ENCODE peak calls at places on chromosome X, in five cellular contexts. E is non-pigmented ciliary epithelial cell; L is EL; O is activated CD4-positive, alpha-beta T cell treated with anti-CD3 and anti-CD28 coated beads, Interleukin-2, amount 50 U/mL, for 24 hours; Q is NCI-H146. B is an unnamed sample.
A peak's percentile ranks its signal among the peaks of the same experiment; 100 is the strongest.

GRCh38 chrX:77087529-77088169 is 359.5 kb upstream of the FGF16 start:
- DNase-seq in Q (no peak), O (no peak), L (peak; percentile 29), E (no peak), B (peak; percentile 10)

GRCh38 chrX:24259544-24260240 is 54.2 kb downstream of the SUPT20HL2 start:
- DNase-seq in Q (peak; percentile 42), L (peak; percentile 59), E (no peak), O (peak; percentile 11), B (no peak)

GRCh38 chrX:46376246-46376885 is 168.9 kb downstream of the ZNF674 start:
- DNase-seq in Q (peak; percentile 59), O (peak; percentile 37), E (peak; percentile 41), L (peak; percentile 48), B (no peak)

GRCh38 chrX:11423362-11423818 is 130.2 kb downstream of the AMELX start:
- DNase-seq in L (peak; percentile 78), Q (no peak), O (no peak), E (no peak), B (no peak)

GRCh38 chrX:70592091-70592490 is 147.5 kb downstream of the DLG3 start:
- DNase-seq in O (peak; percentile 15), L (peak; percentile 80), E (peak; percentile 1), Q (no peak), B (peak; percentile 10)

GRCh38 chrX:111376897-111377601 is 34.9 kb downstream of the DCX start:
- DNase-seq in O (no peak), Q (peak; percentile 84), L (no peak), E (no peak), B (no peak)

GRCh38 chrX:50204364-50204899 is at the start of gene CCNB3:
- DNase-seq in L (peak; percentile 66), E (peak; percentile 28), O (peak; percentile 57), Q (peak; percentile 58), B (peak; percentile 26)

GRCh38 chrX:23989689-23990088 is 37.3 kb downstream of the KLHL15 start:
- DNase-seq in O (no peak), Q (no peak), E (no peak), L (no peak), B (no peak)

GRCh38 chrX:112113460-112113859 is 30.9 kb upstream of the TRPC5 start:
- DNase-seq in E (no peak), Q (no peak), O (no peak), L (no peak), B (no peak)

B was measured in skeletal muscle cell.